ENCODE peak calls at places on chromosomes 1 and 21, in six cellular contexts. D is upper lobe of left lung, F is A549, C is HepG2, K is right lobe of liver, N is gastrocnemius medialis. S is an unnamed sample.

GRCh38 chr1:42833981-42834380 is 12.4 kb upstream of the ZNF691 start:
- ATAC-seq in D (peak; percentile 26), F (no peak), C (no peak), K (no peak), N (no peak), S (no peak)

GRCh38 chr1:158077366-158078256 is 84.2 kb downstream of the KIRREL1 start:
- ATAC-seq in D (no peak), F (no peak), C (no peak), K (no peak), N (no peak), S (no peak)

GRCh38 chr1:203126866-203127671 is 457 bp upstream of the ADORA1 start:
- ATAC-seq in D (peak; percentile 18), F (peak; percentile 37), C (no peak), K (peak; percentile 38), N (no peak), S (peak; percentile 12)

GRCh38 chr1:183901748-183902341 is 96.9 kb downstream of the RGL1 start:
- ATAC-seq in D (peak; percentile 46), F (no peak), C (no peak), K (peak; percentile 55), N (no peak), S (no peak)

GRCh38 chr1:67134692-67135091 is at the start of gene C1orf141:
- ATAC-seq in D (peak; percentile 67), F (no peak), C (no peak), K (peak; percentile 30), N (no peak), S (no peak)

GRCh38 chr1:33370827-33371226 is 49.9 kb upstream of the A3GALT2 start:
- ATAC-seq in D (no peak), F (no peak), C (no peak), K (no peak), N (no peak), S (no peak)

GRCh38 chr1:183407961-183408360 is 10.2 kb downstream of the NMNAT2 start:
- ATAC-seq in D (no peak), F (no peak), C (no peak), K (no peak), N (no peak), S (no peak)

GRCh38 chr1:94708811-94709210 is 111.3 kb upstream of the SLC44A3 start:
- ATAC-seq in D (no peak), F (no peak), C (no peak), K (no peak), N (no peak), S (no peak)

GRCh38 chr1:241652012-241652411 is at the start of gene WDR64:
- ATAC-seq in D (no peak), F (no peak), C (no peak), K (no peak), N (no peak), S (no peak)

GRCh38 chr1:179876289-179876715 is 1.3 kb downstream of the TOR1AIP2 start:
- ATAC-seq in D (no peak), F (no peak), C (no peak), K (peak; percentile 19), N (peak; percentile 45), S (no peak)

GRCh38 chr1:3743421-3743820 is 8.8 kb upstream of the CCDC27 start:
- ATAC-seq in D (no peak), F (no peak), C (no peak), K (no peak), N (no peak), S (no peak)

GRCh38 chr1:53349968-53350852 is 22.3 kb upstream of the LRP8 start:
- ATAC-seq in D (no peak), F (no peak), C (no peak), K (no peak), N (no peak), S (no peak)

GRCh38 chr1:154129392-154129970 is 25.4 kb downstream of the NUP210L start:
- ATAC-seq in D (no peak), F (no peak), C (no peak), K (no peak), N (no peak), S (no peak)

GRCh38 chr21:31886896-31887595 is 14.2 kb downstream of the HUNK start:
- ATAC-seq in D (peak; percentile 67), F (no peak), C (no peak), K (no peak), N (no peak), S (peak; percentile 19)

GRCh38 chr1:24117722-24118409 is 5.9 kb upstream of the MYOM3 start:
- ATAC-seq in D (peak; percentile 58), F (peak; percentile 86), C (peak; percentile 40), K (no peak), N (peak; percentile 41), S (no peak)

GRCh38 chr1:40264354-40264781 is 6.3 kb downstream of the ZMPSTE24 start:
- ATAC-seq in D (no peak), F (no peak), C (no peak), K (no peak), N (no peak), S (peak; percentile 20)

DNA sequence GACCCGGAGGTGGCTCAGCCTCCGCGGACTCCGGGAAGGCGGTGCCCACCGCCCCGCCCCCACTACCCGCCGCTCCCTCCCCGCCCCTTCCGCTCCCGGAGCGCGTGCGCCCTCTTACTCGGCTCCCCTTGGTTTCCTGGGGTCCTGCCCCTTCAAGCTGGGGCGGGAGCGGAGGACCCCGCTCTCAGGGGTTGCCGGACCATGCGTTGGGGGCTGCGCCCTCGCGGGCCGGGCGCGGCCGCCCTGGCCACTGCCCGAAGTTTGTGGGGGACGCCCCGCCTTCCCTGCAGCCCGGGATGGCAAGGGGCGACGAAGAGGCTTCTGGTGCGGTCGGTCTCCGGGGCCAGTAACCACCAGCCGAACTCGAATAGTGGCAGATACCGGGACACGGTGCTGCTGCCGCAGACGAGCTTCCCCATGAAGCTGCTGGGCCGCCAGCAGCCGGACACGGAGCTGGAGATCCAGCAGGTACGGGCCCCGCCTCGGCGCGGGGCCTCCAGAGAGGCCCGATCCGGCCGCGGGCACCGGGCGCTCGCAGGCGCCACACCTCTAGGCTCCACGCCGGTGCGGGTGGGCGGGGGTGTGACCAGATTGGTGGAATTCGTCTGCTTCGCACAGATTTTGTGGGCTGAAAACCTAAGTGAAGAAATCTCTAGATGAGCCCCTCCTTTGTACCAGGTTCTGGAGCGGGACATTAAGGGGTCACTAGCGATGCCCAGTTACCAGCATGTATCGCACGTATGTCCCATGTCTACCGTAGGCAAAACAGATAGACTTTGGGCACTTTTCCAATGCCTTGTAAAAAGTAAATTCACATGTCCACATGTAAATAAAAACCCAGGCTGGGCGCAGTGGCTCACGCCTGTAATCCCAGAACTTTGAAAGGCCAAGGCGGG is at the start of gene IARS2:
- ATAC-seq in D (peak; percentile 97), F (peak; percentile 87), C (peak; percentile 85), K (peak; percentile 93), N (peak; percentile 82), S (peak; percentile 92)
- TF ChIP-seq POLR2A in D (no peak), F (peak; percentile 86), C (peak; percentile 58), K (peak; percentile 40), N (peak; percentile 36), S (peak; percentile 35)

GRCh38 chr1:11691302-11691914 is at the start of gene DRAXIN:
- ATAC-seq in D (no peak), F (no peak), C (peak; percentile 23), K (no peak), N (no peak), S (no peak)

GRCh38 chr1:11690132-11690668 is 1.3 kb upstream of the DRAXIN start:
- ATAC-seq in D (no peak), F (no peak), C (no peak), K (no peak), N (no peak), S (no peak)

GRCh38 chr1:11691928-11692711 is 610 bp downstream of the DRAXIN start:
- ATAC-seq in D (no peak), F (no peak), C (no peak), K (no peak), N (no peak), S (no peak)

GRCh38 chr1:11692899-11693590 is 1.5 kb downstream of the DRAXIN start:
- ATAC-seq in D (peak; percentile 62), F (peak; percentile 50), C (no peak), K (no peak), N (peak; percentile 14), S (peak; percentile 40)

GRCh38 chr1:11690669-11691301 is 725 bp upstream of the DRAXIN start:
- ATAC-seq in D (no peak), F (no peak), C (peak; percentile 41), K (no peak), N (no peak), S (no peak)
- H3K27ac ChIP-seq in D (no peak overlapping the region), F (no peak overlapping the region), C (no peak overlapping the region), K (no peak overlapping the region), N (no peak overlapping the region), S (no peak overlapping the region)

GRCh38 chr1:111141245-111141644 is 1.2 kb downstream of the CEPT1 start:
- ATAC-seq in D (no peak), F (no peak), C (no peak), K (no peak), N (no peak), S (no peak)
- TF ChIP-seq POLR2A in D (no peak), F (no peak), C (no peak), K (no peak), N (no peak), S (no peak)

DNA sequence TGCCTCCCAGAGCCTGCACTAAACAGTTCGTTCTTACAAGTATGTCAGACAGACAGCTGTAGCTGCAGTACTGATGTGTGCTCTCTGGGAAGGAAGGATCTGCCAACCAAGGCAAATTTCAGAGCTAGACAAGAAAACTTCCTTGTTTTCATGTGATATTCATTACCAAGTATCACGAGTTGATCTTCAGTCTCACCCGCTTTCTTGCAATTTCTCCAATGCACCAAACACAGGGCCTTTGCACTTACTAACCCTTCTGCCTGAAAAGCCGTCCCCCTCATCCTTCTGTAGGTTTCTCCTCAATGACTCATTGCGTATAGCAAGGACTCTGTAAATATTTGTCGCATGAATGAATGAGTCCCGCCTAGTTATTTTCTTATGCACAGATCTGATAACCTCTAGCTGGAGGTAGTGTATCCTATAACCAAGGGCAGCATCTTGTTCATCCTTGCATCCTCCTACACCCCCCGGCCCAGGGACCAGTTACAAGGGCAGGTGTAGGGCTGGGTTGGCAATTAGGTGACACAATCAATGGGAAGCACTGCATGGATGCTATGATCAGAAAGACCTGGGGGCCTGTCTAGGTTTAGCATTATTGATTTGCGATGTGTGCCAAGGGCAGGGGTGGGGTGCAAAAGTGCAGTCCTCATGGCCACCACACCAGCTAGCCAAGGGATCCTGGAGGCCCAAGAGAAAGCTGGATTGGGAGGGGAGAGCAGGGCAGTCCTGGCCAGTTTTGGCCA is 51.3 kb upstream of the GPR157 start:
- ATAC-seq in D (peak; percentile 3), F (peak; percentile 63), C (peak; percentile 36), K (no peak), N (no peak), S (no peak)
- H3K27ac ChIP-seq in D (peak overlapping the region; percentile 84), F (peak overlapping the region; percentile 93), C (peak overlapping the region; percentile 92), K (no peak overlapping the region), N (no peak overlapping the region), S (peak overlapping the region; percentile 72)

S was measured in gastroesophageal sphincter.